ENCODE peak calls at places on chromosome 18, in ten cellular contexts. F is left colon; R is M059J; C is activated naive CD8-positive, alpha-beta T cell treated with anti-CD3 and anti-CD28 coated beads, Interleukin-2, amount 50 U/mL, for 24 hours; O is chondrocyte; T is RWPE1; Q is activated T-helper 1 cell treated with anti-CD3 and anti-CD28 coated beads, Interleukin-12 subunit alpha, Interleukin-12 subunit beta, Interleukin-2, Interleukin-4 antibody, amounts not matched to agents 30 ng/mL and 10 ng/mL and 1 ng/mL, durations not matched to agents 14 hours and 24 hours and 36 hours; Y is HTR-8/SVneo; X is sigmoid colon; D is stimulated activated CD8-positive, alpha-beta memory T cell treated with anti-CD3 and anti-CD28 coated beads, Interleukin-12 subunit alpha, Interleukin-12 subunit beta, amount 100 ng/mL, for 1 hour. G is an unnamed sample.

GRCh38 chr18:13191779-13192178 is 26.8 kb upstream of the LDLRAD4 start:
- DNase-seq in F (no peak), O (no peak), T (no peak), Y (peak), X (no peak), C (no peak), R (peak), D (no peak), Q (no peak), G (no peak)

GRCh38 chr18:22912835-22913234 is 20.3 kb upstream of the RBBP8 start:
- DNase-seq in D (no peak), Q (no peak), T (peak), F (no peak), X (no peak), Y (no peak), O (no peak), R (no peak), C (no peak), G (no peak)

GRCh38 chr18:54740146-54740844 is 88.0 kb upstream of the RAB27B start:
- DNase-seq in C (no peak), O (no peak), Q (no peak), R (peak), Y (peak), D (no peak), F (no peak), T (peak), X (no peak), G (no peak)

GRCh38 chr18:41624461-41624860 is 330.6 kb upstream of the PIK3C3 start:
- DNase-seq in F (no peak), D (no peak), X (no peak), Q (no peak), T (no peak), O (no peak), R (peak), C (no peak), Y (no peak), G (no peak)

GRCh38 chr18:52339891-52340371 is at the start of gene DCC:
- DNase-seq in Y (peak), F (no peak), R (peak), T (peak), X (no peak), Q (no peak), O (no peak), D (no peak), C (no peak), G (no peak)

GRCh38 chr18:12460874-12461273 is 53.1 kb downstream of the PRELID3A start:
- DNase-seq in O (no peak), F (no peak), R (no peak), C (no peak), Y (no peak), T (no peak), Q (no peak), D (no peak), X (no peak), G (peak)

GRCh38 chr18:49645836-49646235 is 84.0 kb downstream of the LIPG start:
- DNase-seq in X (peak), O (no peak), C (no peak), F (peak), D (no peak), T (no peak), R (peak), Y (no peak), Q (no peak), G (peak)

GRCh38 chr18:76412818-76413565 is 82.0 kb downstream of the ZNF516 start:
- DNase-seq in D (no peak), Q (no peak), R (peak), F (no peak), T (no peak), O (no peak), X (peak), Y (no peak), C (no peak), G (no peak)

GRCh38 chr18:23259701-23260661 is 124.7 kb downstream of the CABLES1 start:
- DNase-seq in O (no peak), D (no peak), Q (no peak), Y (peak), X (peak), C (peak), R (peak), F (peak), T (peak), G (peak)

GRCh38 chr18:76443519-76444435 is 51.3 kb downstream of the ZNF516 start:
- DNase-seq in F (no peak), D (no peak), T (no peak), R (no peak), X (peak), Q (no peak), Y (no peak), O (peak), C (no peak), G (peak)

GRCh38 chr18:25399554-25399953 is 47.6 kb upstream of the ZNF521 start:
- DNase-seq in X (no peak), D (no peak), T (no peak), C (no peak), Q (no peak), R (peak), Y (peak), F (no peak), O (no peak), G (no peak)

GRCh38 chr18:23626451-23627279 is 36.0 kb downstream of the ANKRD29 start:
- DNase-seq in T (peak), D (no peak), X (no peak), O (no peak), Q (no peak), F (no peak), R (peak), C (no peak), Y (peak), G (no peak)

GRCh38 chr18:62658028-62658427 is 57.3 kb upstream of the PHLPP1 start:
- DNase-seq in D (no peak), F (no peak), T (no peak), X (no peak), R (no peak), O (no peak), Q (no peak), Y (no peak), C (no peak), G (no peak)

GRCh38 chr18:63749489-63749888 is 25.7 kb upstream of the SERPINB7 start:
- DNase-seq in R (no peak), T (no peak), O (no peak), Y (no peak), D (no peak), C (no peak), X (no peak), Q (no peak), F (no peak), G (no peak)